ENCODE peak calls at places on chromosomes 3 and 15, in ten cellular contexts. T is renal cortical epithelial cell; B is foreskin melanocyte; P is mucosa of descending colon; U is activated CD8-positive, alpha-beta T cell treated with anti-CD3 and anti-CD28 coated beads for 36 hours; Z is skeletal muscle cell; Y is ELF-1; G is NCI-H146; V is LoVo; H is DMS53. Q is an unnamed sample.

GRCh38 chr3:122988507-122988906 is 39.1 kb downstream of the SEMA5B start:
- DNase-seq in U (no peak), T (no peak), P (no peak), Z (no peak), B (no peak), Y (peak; percentile 36), V (no peak), H (no peak), G (peak; percentile 74), Q (no peak)

GRCh38 chr15:78850926-78851600 is 21.6 kb upstream of the MORF4L1 start:
- DNase-seq in Z (no peak), Y (peak; percentile 70), H (no peak), G (no peak), U (no peak), T (no peak), P (no peak), V (no peak), B (peak; percentile 52), Q (no peak)

GRCh38 chr3:42691861-42692666 is 6.7 kb downstream of the KLHL40 start:
- DNase-seq in P (no peak), Z (no peak), G (no peak), H (no peak), Y (no peak), T (no peak), B (no peak), U (no peak), V (no peak), Q (no peak)

GRCh38 chr3:25863560-25863959 is 73.7 kb downstream of the OXSM start:
- DNase-seq in V (no peak), T (no peak), G (no peak), P (no peak), H (no peak), B (no peak), U (no peak), Y (no peak), Z (no peak), Q (no peak)

GRCh38 chr3:183013074-183013473 is 32.7 kb upstream of the DCUN1D1 start:
- DNase-seq in G (no peak), H (no peak), V (no peak), P (no peak), Z (no peak), Y (no peak), B (no peak), T (no peak), U (no peak), Q (no peak)

GRCh38 chr3:172140499-172141391 is 101.4 kb downstream of the FNDC3B start:
- DNase-seq in B (peak; percentile 95), H (no peak), Y (peak; percentile 62), P (no peak), U (no peak), V (peak; percentile 66), T (peak; percentile 99), Z (peak; percentile 92), G (peak; percentile 14), Q (no peak)

GRCh38 chr3:43707998-43708397 is 17.3 kb downstream of the ABHD5 start:
- DNase-seq in G (no peak), Y (no peak), T (peak; percentile 97), U (no peak), H (peak; percentile 8), V (peak; percentile 60), Z (peak; percentile 79), B (peak; percentile 46), P (no peak), Q (no peak)

GRCh38 chr15:76150971-76151598 is 91.3 kb downstream of the TMEM266 start:
- DNase-seq in G (peak; percentile 64), P (no peak), U (peak; percentile 93), H (peak; percentile 66), T (peak; percentile 57), Y (peak; percentile 97), V (peak; percentile 79), Z (peak; percentile 18), B (peak; percentile 50), Q (peak; percentile 80)

GRCh38 chr15:59686389-59686788 is 2.7 kb downstream of the BNIP2 start:
- DNase-seq in G (no peak), V (no peak), P (no peak), U (no peak), Z (no peak), H (no peak), B (no peak), T (no peak), Y (no peak), Q (no peak)

GRCh38 chr15:90751300-90751825 is 34.2 kb downstream of the BLM start:
- DNase-seq in B (no peak), Z (no peak), G (no peak), P (no peak), T (no peak), H (no peak), Y (no peak), V (no peak), U (no peak), Q (no peak)